ENCODE peak calls at places on chromosomes 7 and 10, in seven cellular contexts. One of them, this sample, is unnamed.
A peak's percentile ranks its signal among the peaks of the same experiment; 100 is the strongest.

GRCh38 chr10:114718386-114718785 is 60.3 kb upstream of the ABLIM1 start:
- DNase-seq in NCI-H460: no peak
- DNase-seq in AG10803: no peak
- DNase-seq in fibroblast of the conjunctiva: no peak
- DNase-seq in heart right ventricle: no peak
- DNase-seq in EH: no peak
- DNase-seq in Right ventricle myocardium superior: no peak
- DNase-seq in this sample: no peak

GRCh38 chr7:12066004-12066403 is 145.1 kb upstream of the TMEM106B start:
- DNase-seq in fibroblast of the conjunctiva: no peak
- DNase-seq in AG10803: no peak
- DNase-seq in EH: no peak
- DNase-seq in heart right ventricle: no peak
- DNase-seq in Right ventricle myocardium superior: no peak
- DNase-seq in NCI-H460: no peak
- DNase-seq in this sample: no peak

GRCh38 chr7:33418251-33418701 is 288.9 kb downstream of the BBS9 start:
- DNase-seq in fibroblast of the conjunctiva: no peak
- DNase-seq in AG10803: peak; percentile 78
- DNase-seq in EH: peak; percentile 15
- DNase-seq in heart right ventricle: no peak
- DNase-seq in NCI-H460: no peak
- DNase-seq in Right ventricle myocardium superior: no peak
- DNase-seq in this sample: no peak

GRCh38 chr10:132412316-132413192 is 15.6 kb downstream of the PWWP2B start:
- DNase-seq in NCI-H460: no peak
- DNase-seq in EH: no peak
- DNase-seq in heart right ventricle: no peak
- DNase-seq in Right ventricle myocardium superior: no peak
- DNase-seq in AG10803: no peak
- DNase-seq in fibroblast of the conjunctiva: no peak
- DNase-seq in this sample: no peak

GRCh38 chr10:77043364-77043763 is 594.2 kb downstream of the KCNMA1 start:
- DNase-seq in heart right ventricle: no peak
- DNase-seq in Right ventricle myocardium superior: no peak
- DNase-seq in fibroblast of the conjunctiva: no peak
- DNase-seq in AG10803: peak; percentile 9
- DNase-seq in EH: peak; percentile 26
- DNase-seq in NCI-H460: no peak
- DNase-seq in this sample: no peak

GRCh38 chr7:71518880-71519279 is 386.9 kb downstream of the GALNT17 start:
- DNase-seq in heart right ventricle: no peak
- DNase-seq in Right ventricle myocardium superior: no peak
- DNase-seq in fibroblast of the conjunctiva: no peak
- DNase-seq in AG10803: no peak
- DNase-seq in EH: no peak
- DNase-seq in NCI-H460: no peak
- DNase-seq in this sample: no peak

GRCh38 chr7:105057472-105057871 is 43.5 kb downstream of the KMT2E start:
- DNase-seq in fibroblast of the conjunctiva: no peak
- DNase-seq in Right ventricle myocardium superior: no peak
- DNase-seq in EH: no peak
- DNase-seq in NCI-H460: no peak
- DNase-seq in AG10803: no peak
- DNase-seq in heart right ventricle: no peak
- DNase-seq in this sample: no peak

GRCh38 chr10:96306516-96306915 is 2.3 kb downstream of the DNTT start:
- DNase-seq in EH: no peak
- DNase-seq in fibroblast of the conjunctiva: no peak
- DNase-seq in NCI-H460: no peak
- DNase-seq in AG10803: peak; percentile 7
- DNase-seq in heart right ventricle: peak; percentile 49
- DNase-seq in Right ventricle myocardium superior: peak; percentile 73
- DNase-seq in this sample: no peak

GRCh38 chr7:1842321-1843221 is 172.5 kb downstream of the ELFN1 start:
- DNase-seq in EH: peak; percentile 48
- DNase-seq in Right ventricle myocardium superior: peak; percentile 50
- DNase-seq in AG10803: peak; percentile 14
- DNase-seq in fibroblast of the conjunctiva: no peak
- DNase-seq in heart right ventricle: no peak
- DNase-seq in NCI-H460: no peak
- DNase-seq in this sample: peak; percentile 87

GRCh38 chr10:14276200-14276599 is 54.5 kb downstream of the FRMD4A start:
- DNase-seq in NCI-H460: no peak
- DNase-seq in EH: no peak
- DNase-seq in heart right ventricle: no peak
- DNase-seq in AG10803: no peak
- DNase-seq in fibroblast of the conjunctiva: no peak
- DNase-seq in Right ventricle myocardium superior: no peak
- DNase-seq in this sample: no peak

GRCh38 chr7:77908664-77909063 is 110.1 kb downstream of the PHTF2 start:
- DNase-seq in NCI-H460: no peak
- DNase-seq in AG10803: no peak
- DNase-seq in Right ventricle myocardium superior: no peak
- DNase-seq in fibroblast of the conjunctiva: no peak
- DNase-seq in EH: no peak
- DNase-seq in heart right ventricle: no peak
- DNase-seq in this sample: no peak

GRCh38 chr10:124259139-124259825 is 159.4 kb downstream of the OAT start:
- DNase-seq in fibroblast of the conjunctiva: no peak
- DNase-seq in Right ventricle myocardium superior: no peak
- DNase-seq in heart right ventricle: no peak
- DNase-seq in EH: peak; percentile 42
- DNase-seq in AG10803: no peak
- DNase-seq in NCI-H460: no peak
- DNase-seq in this sample: no peak

GRCh38 chr10:44395902-44396670 is 11.2 kb upstream of the CXCL12 start:
- DNase-seq in heart right ventricle: no peak
- DNase-seq in NCI-H460: no peak
- DNase-seq in AG10803: no peak
- DNase-seq in fibroblast of the conjunctiva: no peak
- DNase-seq in Right ventricle myocardium superior: no peak
- DNase-seq in EH: no peak
- DNase-seq in this sample: no peak

GRCh38 chr10:127687548-127687947 is 49.4 kb upstream of the FOXI2 start:
- DNase-seq in NCI-H460: no peak
- DNase-seq in AG10803: no peak
- DNase-seq in EH: no peak
- DNase-seq in fibroblast of the conjunctiva: no peak
- DNase-seq in heart right ventricle: no peak
- DNase-seq in Right ventricle myocardium superior: no peak
- DNase-seq in this sample: no peak

GRCh38 chr7:122673951-122674350 is 25.0 kb downstream of the RNF133 start:
- DNase-seq in AG10803: no peak
- DNase-seq in Right ventricle myocardium superior: no peak
- DNase-seq in heart right ventricle: no peak
- DNase-seq in NCI-H460: no peak
- DNase-seq in EH: no peak
- DNase-seq in fibroblast of the conjunctiva: no peak
- DNase-seq in this sample: no peak

GRCh38 chr10:26216577-26216948 is at the start of gene GAD2:
- DNase-seq in NCI-H460: no peak
- DNase-seq in EH: no peak
- DNase-seq in heart right ventricle: no peak
- DNase-seq in fibroblast of the conjunctiva: no peak
- DNase-seq in Right ventricle myocardium superior: no peak
- DNase-seq in AG10803: no peak
- DNase-seq in this sample: no peak

GRCh38 chr7:152130658-152131590 is 105.5 kb downstream of the GALNT11 start:
- DNase-seq in fibroblast of the conjunctiva: no peak
- DNase-seq in EH: no peak
- DNase-seq in Right ventricle myocardium superior: no peak
- DNase-seq in heart right ventricle: no peak
- DNase-seq in AG10803: no peak
- DNase-seq in NCI-H460: no peak
- DNase-seq in this sample: no peak

GRCh38 chr10:1734288-1734687 is 3.0 kb downstream of the ADARB2 start:
- DNase-seq in heart right ventricle: no peak
- DNase-seq in AG10803: no peak
- DNase-seq in Right ventricle myocardium superior: no peak
- DNase-seq in NCI-H460: no peak
- DNase-seq in fibroblast of the conjunctiva: no peak
- DNase-seq in EH: no peak
- DNase-seq in this sample: no peak

GRCh38 chr10:112446855-112447691 is at the start of the genes VTI1A and ZDHHC6:
- DNase-seq in NCI-H460: peak; percentile 73
- DNase-seq in EH: peak; percentile 83
- DNase-seq in Right ventricle myocardium superior: peak; percentile 91
- DNase-seq in heart right ventricle: peak; percentile 85
- DNase-seq in AG10803: peak; percentile 80
- DNase-seq in fibroblast of the conjunctiva: peak; percentile 65
- DNase-seq in this sample: peak; percentile 86

GRCh38 chr10:58101682-58102081 is 166.0 kb downstream of the IPMK start:
- DNase-seq in heart right ventricle: no peak
- DNase-seq in fibroblast of the conjunctiva: no peak
- DNase-seq in Right ventricle myocardium superior: no peak
- DNase-seq in EH: no peak
- DNase-seq in AG10803: no peak
- DNase-seq in NCI-H460: no peak
- DNase-seq in this sample: no peak

GRCh38 chr7:34354906-34355305 is 303.1 kb upstream of the NPSR1 start:
- DNase-seq in Right ventricle myocardium superior: no peak
- DNase-seq in NCI-H460: no peak
- DNase-seq in EH: peak; percentile 86
- DNase-seq in AG10803: peak; percentile 77
- DNase-seq in fibroblast of the conjunctiva: no peak
- DNase-seq in heart right ventricle: peak; percentile 5
- DNase-seq in this sample: no peak

GRCh38 chr7:128259131-128260056 is 18.3 kb downstream of the LEP start:
- DNase-seq in AG10803: peak; percentile 30
- DNase-seq in NCI-H460: no peak
- DNase-seq in Right ventricle myocardium superior: no peak
- DNase-seq in fibroblast of the conjunctiva: no peak
- DNase-seq in EH: peak; percentile 67
- DNase-seq in heart right ventricle: no peak
- DNase-seq in this sample: peak; percentile 70